ENCODE peak calls at places on chromosomes 6 and 20, in eight cellular contexts. D, P, X, H, C, A, W and V are unnamed samples.
A peak's percentile ranks its signal among the peaks of the same experiment; 100 is the strongest.

GRCh38 chr6:31208506-31208905 is 38.0 kb upstream of the POU5F1 start:
- DNase-seq in D (no peak), W (no peak), A (no peak), X (no peak), H (no peak), P (no peak), C (no peak), V (no peak)

GRCh38 chr20:46568570-46569129 is 18.2 kb upstream of the OCSTAMP start:
- DNase-seq in D (peak; percentile 78), P (no peak), C (peak; percentile 91), W (no peak), A (peak; percentile 78), H (peak; percentile 72), X (peak; percentile 72), V (peak; percentile 73)

GRCh38 chr20:58538752-58539151 is 23.6 kb upstream of the APCDD1L start:
- DNase-seq in D (no peak), C (no peak), A (no peak), W (no peak), P (no peak), X (peak; percentile 78), H (no peak), V (no peak)

GRCh38 chr20:36493013-36493800 is 48.1 kb upstream of the MYL9 start:
- DNase-seq in W (no peak), H (no peak), D (no peak), A (no peak), P (peak; percentile 44), C (no peak), X (no peak), V (no peak)

GRCh38 chr6:155054851-155055250 is 59.7 kb downstream of the TIAM2 start:
- DNase-seq in P (no peak), A (no peak), X (no peak), C (no peak), H (no peak), D (no peak), W (no peak), V (no peak)

GRCh38 chr20:56710577-56711465 is 81.7 kb downstream of the TFAP2C start:
- DNase-seq in A (no peak), C (no peak), X (peak; percentile 13), H (no peak), D (no peak), W (no peak), P (no peak), V (no peak)

GRCh38 chr20:37992802-37993538 is 40.3 kb downstream of the TTI1 start:
- DNase-seq in C (no peak), A (peak; percentile 49), H (no peak), D (peak; percentile 59), P (no peak), X (peak; percentile 78), W (peak; percentile 50), V (peak; percentile 87)

GRCh38 chr6:89297695-89298351 is 17.3 kb downstream of the GABRR2 start:
- DNase-seq in A (peak; percentile 73), H (peak; percentile 56), P (no peak), X (peak; percentile 99), D (no peak), W (peak; percentile 85), C (peak; percentile 82), V (peak; percentile 81)

GRCh38 chr20:34403063-34403827 is 40.2 kb downstream of the ITCH start:
- DNase-seq in W (no peak), D (no peak), C (no peak), P (no peak), H (no peak), A (no peak), X (no peak), V (no peak)

GRCh38 chr6:100665041-100665380 is 200.3 kb upstream of the SIM1 start:
- DNase-seq in D (no peak), P (no peak), A (no peak), X (no peak), W (peak; percentile 15), C (no peak), H (no peak), V (no peak)

GRCh38 chr6:28734443-28734959 is 189.3 kb downstream of the TRIM27 start:
- DNase-seq in X (no peak), C (no peak), H (no peak), D (no peak), W (no peak), A (no peak), P (no peak), V (peak; percentile 44)

GRCh38 chr20:59954718-59955117 is 3.5 kb upstream of the CDH26 start:
- DNase-seq in X (no peak), C (no peak), P (no peak), H (no peak), D (no peak), W (no peak), A (no peak), V (no peak)

GRCh38 chr6:30882764-30883475 is 1.4 kb upstream of the DDR1 start:
- DNase-seq in X (no peak), P (no peak), D (peak; percentile 79), C (no peak), A (no peak), W (peak; percentile 26), H (peak; percentile 53), V (peak; percentile 17)

GRCh38 chr6:150541587-150541986 is 58.1 kb upstream of the PLEKHG1 start:
- DNase-seq in C (no peak), P (no peak), W (no peak), X (no peak), D (no peak), H (no peak), A (no peak), V (no peak)

GRCh38 chr20:54254596-54254995 is 46.7 kb downstream of the PFDN4 start:
- DNase-seq in H (no peak), A (no peak), D (no peak), X (peak; percentile 19), W (no peak), C (no peak), P (no peak), V (peak; percentile 27)

GRCh38 chr6:155187096-155187495 is 76.7 kb upstream of the CLDN20 start:
- DNase-seq in W (no peak), H (no peak), D (no peak), A (no peak), X (no peak), C (no peak), P (no peak), V (no peak)

GRCh38 chr6:156579564-156579963 is 197.6 kb upstream of the ARID1B start:
- DNase-seq in P (no peak), A (no peak), C (no peak), W (no peak), D (no peak), H (no peak), X (no peak), V (no peak)

GRCh38 chr6:11328613-11329247 is 96.3 kb upstream of the NEDD9 start:
- DNase-seq in W (no peak), C (no peak), X (peak; percentile 80), A (no peak), D (no peak), H (no peak), P (no peak), V (peak; percentile 51)

GRCh38 chr6:75800133-75800532 is 51.1 kb downstream of the MYO6 start:
- DNase-seq in A (no peak), W (no peak), H (no peak), C (no peak), P (no peak), X (no peak), D (peak; percentile 35), V (no peak)

GRCh38 chr6:106959985-106960384 is 14.5 kb downstream of the CD24 start:
- DNase-seq in A (no peak), W (no peak), C (no peak), P (no peak), D (no peak), X (no peak), H (no peak), V (no peak)

GRCh38 chr6:67073938-67074337 is 1366.9 kb upstream of the EYS start:
- DNase-seq in P (no peak), W (no peak), X (no peak), D (no peak), C (no peak), H (no peak), A (no peak), V (no peak)

DNA sequence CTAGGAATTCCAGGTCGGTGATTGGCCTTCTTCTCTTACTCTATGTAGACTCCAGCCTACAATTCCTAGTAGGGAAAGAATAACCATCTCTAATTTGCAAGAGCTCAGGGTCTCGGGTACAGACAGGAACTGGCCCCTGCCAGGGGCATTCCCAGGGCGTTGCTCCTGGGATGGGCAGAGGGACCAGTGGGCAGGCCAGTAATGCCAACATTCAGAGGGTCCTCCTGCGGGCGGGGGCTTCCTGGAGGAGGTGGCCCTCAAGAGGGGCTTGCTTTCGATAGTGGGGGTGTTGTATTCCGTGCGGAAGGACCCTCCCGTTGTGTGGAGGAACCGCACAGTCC is 129.8 kb upstream of the PRND start:
- DNase-seq in P (no peak), C (no peak), X (no peak), W (no peak), A (no peak), D (no peak), H (no peak), V (no peak)
- H3K4me3 ChIP-seq in P (no peak overlapping the region), C (no peak overlapping the region), X (no peak overlapping the region), W (no peak overlapping the region), A (no peak overlapping the region), D (no peak overlapping the region), H (no peak overlapping the region), V (peak overlapping the region; percentile 77)

DNA sequence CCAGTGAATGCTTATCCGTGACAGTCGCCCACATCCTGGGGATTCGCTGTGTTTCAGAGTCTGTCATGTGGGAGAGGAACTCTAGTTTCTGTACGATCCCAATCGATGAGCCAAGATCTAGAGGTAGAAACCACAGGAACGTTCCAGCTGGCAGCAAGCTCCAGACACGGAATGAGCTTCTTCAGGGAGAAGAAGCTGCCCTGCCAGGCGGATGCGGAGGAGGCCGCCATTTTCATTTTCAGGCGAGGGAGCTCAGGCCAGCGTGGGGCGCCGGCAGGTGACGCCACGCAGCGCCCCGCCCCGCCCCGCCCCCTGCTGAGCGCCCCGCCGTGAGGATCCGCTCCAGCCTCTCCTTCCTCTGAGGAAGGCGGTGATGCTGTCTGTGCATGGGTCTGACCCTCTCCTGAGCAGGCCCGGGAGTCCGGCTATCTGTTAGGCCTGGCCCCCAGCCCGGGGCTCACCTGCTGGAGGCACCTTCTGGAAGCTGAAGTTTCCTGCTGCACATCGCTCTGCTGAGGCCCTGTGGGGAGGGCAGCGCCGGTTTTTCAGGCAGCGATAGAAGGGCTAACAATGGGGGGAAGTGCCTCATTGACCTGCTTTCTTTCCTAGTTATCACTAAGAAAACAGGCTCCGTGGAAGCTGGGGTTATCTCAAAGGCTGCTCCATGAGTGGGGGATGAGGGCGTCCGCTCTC is 147.5 kb downstream of the ERMARD start:
- DNase-seq in W (no peak), A (no peak), X (no peak), D (no peak), P (no peak), H (no peak), C (no peak), V (no peak)
- H3K9me3 ChIP-seq in W (no peaks in the 10 kb centered on the region), A (no peaks in the 10 kb centered on the region), X (peaks cover 30% of the 10 kb centered on the region), D (no peaks in the 10 kb centered on the region), P (no peaks in the 10 kb centered on the region), H (no peaks in the 10 kb centered on the region), C (no peaks in the 10 kb centered on the region), V (no peaks in the 10 kb centered on the region)

GRCh38 chr6:18096423-18096822 is 26.1 kb downstream of the NHLRC1 start:
- DNase-seq in D (no peak), C (no peak), H (no peak), X (no peak), P (no peak), A (no peak), W (no peak), V (no peak)
- H3K4me3 ChIP-seq in D (no peak overlapping the region), C (no peak overlapping the region), H (no peak overlapping the region), X (no peak overlapping the region), P (no peak overlapping the region), A (no peak overlapping the region), W (no peak overlapping the region), V (no peak overlapping the region)

GRCh38 chr6:40106840-40107239 is 172.6 kb upstream of the MOCS1 start:
- DNase-seq in P (no peak), D (no peak), H (no peak), C (no peak), X (no peak), A (no peak), W (no peak), V (no peak)
- H3K9me3 ChIP-seq in P (peaks cover 13% of the 10 kb centered on the region), D (no peaks in the 10 kb centered on the region), H (no peaks in the 10 kb centered on the region), C (peaks cover 5% of the 10 kb centered on the region), X (no peaks in the 10 kb centered on the region), A (peaks cover 9% of the 10 kb centered on the region), W (no peaks in the 10 kb centered on the region), V (peaks cover 21% of the 10 kb centered on the region)